ENCODE peak calls at places on chromosomes 12 and 14, in six cellular contexts. Q is WTC11, H is AG10803, E is tibial artery, N is B cell, S is mesothelial cell of epicardium. K is an unnamed sample.
A peak's percentile ranks its signal among the peaks of the same experiment; 100 is the strongest.

GRCh38 chr14:57526942-57527341 is 33.3 kb upstream of the CCDC198 start:
- DNase-seq in H (no peak), E (no peak), S (no peak), Q (peak; percentile 70), N (no peak), K (no peak)

GRCh38 chr12:103130564-103130963 is 173.1 kb downstream of the ASCL1 start:
- DNase-seq in N (no peak), Q (no peak), S (no peak), E (no peak), H (no peak), K (no peak)

GRCh38 chr12:104219908-104220404 is 4.4 kb downstream of the TXNRD1 start:
- DNase-seq in Q (no peak), H (peak; percentile 70), S (no peak), N (no peak), E (peak; percentile 45), K (no peak)

GRCh38 chr14:44135972-44136371 is 371.1 kb downstream of the FSCB start:
- DNase-seq in H (no peak), E (no peak), Q (no peak), N (no peak), S (no peak), K (no peak)

GRCh38 chr14:58637040-58637390 is 747 bp upstream of the DACT1 start:
- DNase-seq in S (no peak), E (peak; percentile 65), Q (no peak), N (no peak), H (peak; percentile 89), K (no peak)

GRCh38 chr12:73629893-73630872 is 907.5 kb upstream of the ATXN7L3B start:
- DNase-seq in H (no peak), Q (peak; percentile 16), S (no peak), N (no peak), E (no peak), K (no peak)

GRCh38 chr14:30069536-30069935 is 141.9 kb upstream of the PRKD1 start:
- DNase-seq in Q (no peak), S (no peak), E (no peak), H (peak; percentile 38), N (no peak), K (no peak)

GRCh38 chr12:81683881-81684280 is 75.3 kb downstream of the PPFIA2 start:
- DNase-seq in Q (no peak), E (no peak), S (no peak), H (no peak), N (no peak), K (no peak)

GRCh38 chr12:117850048-117850447 is 118.7 kb downstream of the KSR2 start:
- DNase-seq in N (no peak), Q (peak; percentile 45), H (peak; percentile 51), E (no peak), S (peak; percentile 43), K (no peak)

GRCh38 chr12:29771786-29772185 is 12.0 kb downstream of the TMTC1 start:
- DNase-seq in Q (no peak), H (no peak), S (no peak), E (no peak), N (no peak), K (no peak)

GRCh38 chr12:29773076-29773475 is 10.7 kb downstream of the TMTC1 start:
- DNase-seq in E (no peak), N (no peak), H (no peak), S (no peak), Q (no peak), K (no peak)

GRCh38 chr12:29768372-29768771 is 15.4 kb downstream of the TMTC1 start:
- DNase-seq in S (no peak), H (no peak), Q (no peak), E (no peak), N (no peak), K (no peak)

GRCh38 chr12:29771165-29771564 is 12.6 kb downstream of the TMTC1 start:
- DNase-seq in E (no peak), Q (no peak), N (no peak), S (no peak), H (no peak), K (no peak)

DNA sequence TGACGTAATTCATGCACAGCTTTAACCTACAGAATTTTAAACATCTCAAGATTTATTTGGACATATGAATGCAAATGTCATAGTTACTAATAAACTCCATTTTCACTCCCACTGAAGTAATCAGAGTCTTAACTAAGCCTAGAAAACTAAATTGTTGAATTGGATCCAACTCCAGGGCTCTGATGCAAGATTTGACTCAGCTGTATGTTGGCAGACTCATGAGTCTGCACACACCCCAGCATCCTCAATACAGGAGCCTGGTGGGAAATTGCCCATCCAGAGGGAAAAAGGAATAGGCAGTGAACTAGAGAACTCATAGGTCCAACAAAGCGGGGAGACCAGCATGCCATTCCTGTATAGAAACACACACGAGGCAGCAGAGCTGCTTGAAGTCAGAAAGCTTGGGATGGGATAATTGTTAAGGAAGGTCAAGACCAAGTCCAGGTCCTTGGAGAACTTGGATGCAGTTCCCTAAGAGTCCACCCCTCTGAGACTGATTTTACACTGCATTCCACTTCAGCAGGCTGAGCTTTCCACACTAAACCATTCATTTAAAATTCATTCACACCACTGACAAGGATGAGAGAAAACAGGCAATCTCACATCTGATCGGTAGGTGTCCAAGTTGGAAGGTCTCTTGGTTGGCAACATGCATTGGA is 14.5 kb downstream of the TMTC1 start:
- DNase-seq in N (no peak), E (peak; percentile 24), S (no peak), Q (no peak), H (peak; percentile 41), K (no peak)
- TF ChIP-seq CTCF in N (no peak), E (no peak), S (no peak), Q (no peak), H (no peak), K (no peak)

GRCh38 chr12:100927825-100928224 is 133.2 kb downstream of the ANO4 start:
- DNase-seq in S (no peak), Q (no peak), N (no peak), H (peak; percentile 33), E (no peak), K (no peak)

GRCh38 chr12:100926669-100927248 is 132.2 kb downstream of the ANO4 start:
- DNase-seq in S (peak; percentile 37), H (peak; percentile 12), E (no peak), N (no peak), Q (peak; percentile 66), K (no peak)
- TF ChIP-seq CTCF in S (no peak), H (peak; percentile 35), E (no peak), N (no peak), Q (no peak), K (no peak)

DNA sequence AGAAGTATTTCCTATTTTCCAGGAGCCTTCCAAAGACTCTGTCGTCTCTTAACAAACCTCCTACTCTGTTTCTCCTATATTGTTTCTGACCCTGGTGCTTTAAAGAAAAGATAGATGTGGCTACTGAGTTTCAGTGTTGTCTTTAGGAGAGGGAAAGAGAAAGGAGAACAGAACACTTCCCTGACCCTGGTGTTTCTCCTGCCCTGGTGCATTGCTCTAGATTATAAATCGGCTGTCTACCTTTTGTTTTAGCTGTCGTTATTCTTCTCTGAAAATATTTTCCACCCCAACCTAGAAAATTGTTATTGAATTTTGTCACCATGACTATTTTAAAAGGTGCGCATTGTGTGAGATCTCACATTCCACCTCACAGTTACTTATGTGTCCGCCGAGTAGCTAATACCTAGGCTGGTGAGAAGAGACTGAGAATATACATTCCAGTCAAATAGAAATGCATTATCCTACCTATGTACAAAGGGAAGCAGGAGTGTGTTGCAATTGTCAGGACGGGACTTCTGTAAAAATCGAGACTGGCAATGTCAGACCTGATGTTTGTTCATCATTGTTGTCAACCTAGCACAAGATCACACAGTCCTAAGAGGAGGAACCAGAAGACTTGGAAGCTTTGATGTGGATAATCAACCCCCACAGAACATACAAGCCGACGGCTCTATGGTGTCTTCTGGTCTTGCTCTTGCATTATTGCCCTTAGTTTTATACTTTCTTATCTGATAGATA is 108.7 kb upstream of the SLC38A4 start:
- DNase-seq in N (no peak), E (no peak), H (no peak), S (no peak), Q (no peak), K (no peak)
- TF ChIP-seq CTCF in N (no peak), E (no peak), H (no peak), S (no peak), Q (no peak), K (no peak)

DNA sequence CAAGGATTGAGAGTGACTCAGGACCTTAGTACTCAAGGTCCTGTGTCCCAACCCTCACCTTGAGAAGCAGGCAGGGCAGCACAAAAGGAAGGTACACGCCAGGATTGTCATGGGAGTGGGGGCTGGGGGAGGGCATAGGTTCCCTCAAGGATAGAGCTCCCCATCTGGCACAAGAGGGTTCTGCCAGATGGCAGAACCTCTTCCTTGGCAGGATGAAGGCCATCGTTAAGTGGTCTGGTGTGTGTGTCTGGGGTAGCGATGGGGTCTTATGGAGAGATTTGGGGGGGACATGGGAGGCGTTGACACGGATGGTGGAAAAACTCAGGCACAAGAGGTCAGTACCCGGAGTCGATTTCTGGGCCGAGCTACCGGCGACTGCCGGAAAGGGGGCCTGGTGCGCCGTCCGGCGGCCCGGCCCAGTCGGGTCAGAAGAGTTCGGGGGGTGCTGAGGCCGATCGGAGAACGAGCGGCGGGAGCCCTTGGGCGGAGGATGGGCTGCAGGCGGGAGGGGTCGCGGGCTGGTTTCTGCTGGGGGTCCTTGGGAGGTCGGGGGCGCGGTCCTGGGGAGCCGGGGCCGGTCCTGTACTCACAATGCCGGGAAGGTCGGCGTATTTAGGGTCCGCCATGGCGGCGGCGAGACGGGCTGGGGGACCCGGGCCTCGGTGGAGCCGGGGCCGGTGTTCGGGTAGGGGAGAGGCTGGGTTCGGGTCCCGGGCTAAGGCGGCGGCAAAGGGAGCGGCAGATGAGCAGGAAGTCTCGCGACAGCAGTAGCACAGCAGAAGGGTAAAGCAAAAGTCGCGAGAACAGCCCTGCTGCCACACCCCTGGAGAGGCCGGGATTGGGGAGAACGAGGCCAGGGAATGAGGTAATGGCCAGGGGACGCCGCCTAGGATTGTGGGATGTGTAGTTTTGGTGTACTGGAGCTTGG is at the start of gene DCTN2:
- DNase-seq in E (peak; percentile 98), Q (peak; percentile 97), N (peak; percentile 95), H (peak; percentile 97), S (peak; percentile 92), K (peak; percentile 95)
- TF ChIP-seq CTCF in E (no peak), Q (no peak), N (no peak), H (peak; percentile 20), S (no peak), K (no peak)

GRCh38 chr14:25615174-25615573 is 565.2 kb upstream of the STXBP6 start:
- DNase-seq in S (no peak), H (no peak), N (no peak), E (no peak), Q (no peak), K (no peak)
- TF ChIP-seq CTCF in S (no peak), H (no peak), N (peak; percentile 22), E (no peak), Q (no peak), K (no peak)

GRCh38 chr12:121955258-121956040 is 37.1 kb downstream of the CFAP251 start:
- DNase-seq in H (peak; percentile 29), E (no peak), N (no peak), Q (no peak), S (no peak), K (no peak)
- TF ChIP-seq CTCF in H (peak; percentile 69), E (peak; percentile 38), N (peak; percentile 38), Q (no peak), S (peak; percentile 42), K (peak; percentile 32)

GRCh38 chr14:76644875-76645518 is 116.3 kb upstream of the VASH1 start:
- DNase-seq in H (peak; percentile 9), Q (peak; percentile 79), S (peak; percentile 72), N (no peak), E (no peak), K (peak; percentile 43)
- TF ChIP-seq CTCF in H (peak; percentile 42), Q (peak; percentile 44), S (peak; percentile 54), N (no peak), E (peak; percentile 15), K (peak; percentile 87)

K was measured in D721Med.